ENCODE peak calls at places on chromosome 1, in four cellular contexts. H is neural crest cell; L is stimulated activated naive CD8-positive, alpha-beta T cell treated with anti-CD3 and anti-CD28 coated beads, Interleukin-15, amount 100 ng/mL, for 72 hours; A is Daoy. R is an unnamed sample.

GRCh38 chr1:172145231-172145651 is 275.2 kb upstream of the C1orf105 start:
- DNase-seq in L (no peak), H (no peak), A (peak), R (peak)

GRCh38 chr1:178871551-178872320 is 859 bp upstream of the ANGPTL1 start:
- DNase-seq in H (no peak), L (no peak), A (no peak), R (no peak)

GRCh38 chr1:43503534-43503933 is 27.1 kb upstream of the PTPRF start:
- DNase-seq in L (no peak), A (no peak), H (no peak), R (no peak)

GRCh38 chr1:109790735-109791494 is 27.2 kb upstream of the EPS8L3 start:
- DNase-seq in L (peak), A (peak), H (no peak), R (peak)

GRCh38 chr1:158809261-158809660 is 21.9 kb upstream of the MNDA start:
- DNase-seq in A (no peak), L (no peak), H (no peak), R (no peak)

GRCh38 chr1:18413906-18414305 is 66.8 kb upstream of the KLHDC7A start:
- DNase-seq in H (no peak), A (peak), L (no peak), R (no peak)

GRCh38 chr1:190175320-190175719 is 302.3 kb downstream of the BRINP3 start:
- DNase-seq in A (no peak), L (no peak), H (no peak), R (peak)

GRCh38 chr1:66253330-66253921 is 280.5 kb upstream of the SGIP1 start:
- DNase-seq in L (no peak), A (peak), H (no peak), R (peak)

GRCh38 chr1:154686507-154686906 is 78.5 kb upstream of the ADAR start:
- DNase-seq in H (no peak), A (no peak), L (no peak), R (no peak)

R was measured in HCEC 1CT.